ENCODE peak calls at places on chromosomes 2 and 18, in seven cellular contexts. S is HepG2, W is DND-41, N is K562, Y is GM12878, J is fibroblast of lung, P is HCT116. A is an unnamed sample.

GRCh38 chr18:63158012-63158631 is 161.4 kb downstream of the BCL2 start:
- DNase-seq in S (no peak), W (no peak), N (no peak), Y (no peak), J (no peak), P (no peak), A (no peak)

GRCh38 chr2:101518470-101519172 is 43.7 kb upstream of the RFX8 start:
- DNase-seq in S (peak), W (no peak), N (peak), Y (no peak), J (peak), P (peak), A (peak)

GRCh38 chr2:229296016-229296415 is 24.9 kb upstream of the PID1 start:
- DNase-seq in S (no peak), W (no peak), N (no peak), Y (no peak), J (peak), P (no peak), A (no peak)

GRCh38 chr2:181861379-181861778 is 30.2 kb upstream of the ITPRID2 start:
- DNase-seq in S (no peak), W (no peak), N (no peak), Y (no peak), J (no peak), P (no peak), A (no peak)

GRCh38 chr18:4130734-4131719 is 324.1 kb downstream of the DLGAP1 start:
- DNase-seq in S (no peak), W (no peak), N (no peak), Y (no peak), J (no peak), P (no peak), A (no peak)

GRCh38 chr18:80253871-80254492 is 6.7 kb upstream of the PARD6G start:
- DNase-seq in S (no peak), W (peak), N (peak), Y (no peak), J (no peak), P (peak), A (peak)

GRCh38 chr2:201440182-201440581 is 11.1 kb downstream of the TRAK2 start:
- DNase-seq in S (peak), W (no peak), N (peak), Y (no peak), J (no peak), P (peak), A (peak)

GRCh38 chr2:34646901-34647300 is 1047.8 kb upstream of the FAM98A start:
- DNase-seq in S (no peak), W (no peak), N (no peak), Y (no peak), J (no peak), P (no peak), A (no peak)

GRCh38 chr18:46574740-46575108 is 82.3 kb downstream of the LOXHD1 start:
- DNase-seq in S (no peak), W (no peak), N (no peak), Y (no peak), J (no peak), P (no peak), A (no peak)

GRCh38 chr2:69685321-69686048 is 41.9 kb upstream of the AAK1 start:
- DNase-seq in S (peak), W (no peak), N (no peak), Y (no peak), J (peak), P (no peak), A (peak)

GRCh38 chr2:222054813-222055212 is 244.0 kb downstream of the PAX3 start:
- DNase-seq in S (no peak), W (no peak), N (no peak), Y (no peak), J (no peak), P (no peak), A (no peak)

GRCh38 chr2:222052934-222053367 is 245.8 kb downstream of the PAX3 start:
- DNase-seq in S (no peak), W (no peak), N (no peak), Y (no peak), J (no peak), P (peak), A (no peak)

GRCh38 chr2:222057249-222058073 is 241.3 kb downstream of the PAX3 start:
- DNase-seq in S (no peak), W (no peak), N (peak), Y (no peak), J (peak), P (no peak), A (no peak)

GRCh38 chr2:222058830-222059229 is 240.0 kb downstream of the PAX3 start:
- DNase-seq in S (no peak), W (no peak), N (no peak), Y (no peak), J (no peak), P (no peak), A (no peak)

GRCh38 chr2:222055328-222055727 is 243.5 kb downstream of the PAX3 start:
- DNase-seq in S (no peak), W (no peak), N (no peak), Y (no peak), J (no peak), P (no peak), A (no peak)
- TF ChIP-seq EZH2 in S (no peak), W (no peak), N (no peak), Y (no peak), J (no peak), P (no peak), A (no peak)

GRCh38 chr2:41829011-41829500 is 218.8 kb upstream of the PKDCC start:
- DNase-seq in S (no peak), W (no peak), N (no peak), Y (no peak), J (no peak), P (no peak), A (no peak)
- H3K4me2 ChIP-seq in S (peak), W (no peak), N (no peak), Y (no peak), J (no peak), P (no peak), A (no peak)

GRCh38 chr2:171323971-171324528 is 109.7 kb downstream of the METTL8 start:
- DNase-seq in S (peak), W (no peak), N (no peak), Y (no peak), J (no peak), P (no peak), A (no peak)
- H2AFZ ChIP-seq in S (no peak), W (no peak), N (no peak), Y (no peak), J (no peak), P (no peak), A (no peak)

GRCh38 chr18:58615150-58616132 is 13.4 kb downstream of the ALPK2 start:
- DNase-seq in S (no peak), W (no peak), N (no peak), Y (peak), J (no peak), P (no peak), A (no peak)
- TF ChIP-seq EZH2 in S (no peak), W (no peak), N (no peak), Y (no peak), J (no peak), P (no peak), A (no peak)

GRCh38 chr2:45822272-45822630 is 170.8 kb downstream of the PRKCE start:
- DNase-seq in S (no peak), W (no peak), N (no peak), Y (no peak), J (no peak), P (no peak), A (peak)
- H3K4me2 ChIP-seq in S (peak), W (no peak), N (no peak), Y (no peak), J (no peak), P (peak), A (peak)

DNA sequence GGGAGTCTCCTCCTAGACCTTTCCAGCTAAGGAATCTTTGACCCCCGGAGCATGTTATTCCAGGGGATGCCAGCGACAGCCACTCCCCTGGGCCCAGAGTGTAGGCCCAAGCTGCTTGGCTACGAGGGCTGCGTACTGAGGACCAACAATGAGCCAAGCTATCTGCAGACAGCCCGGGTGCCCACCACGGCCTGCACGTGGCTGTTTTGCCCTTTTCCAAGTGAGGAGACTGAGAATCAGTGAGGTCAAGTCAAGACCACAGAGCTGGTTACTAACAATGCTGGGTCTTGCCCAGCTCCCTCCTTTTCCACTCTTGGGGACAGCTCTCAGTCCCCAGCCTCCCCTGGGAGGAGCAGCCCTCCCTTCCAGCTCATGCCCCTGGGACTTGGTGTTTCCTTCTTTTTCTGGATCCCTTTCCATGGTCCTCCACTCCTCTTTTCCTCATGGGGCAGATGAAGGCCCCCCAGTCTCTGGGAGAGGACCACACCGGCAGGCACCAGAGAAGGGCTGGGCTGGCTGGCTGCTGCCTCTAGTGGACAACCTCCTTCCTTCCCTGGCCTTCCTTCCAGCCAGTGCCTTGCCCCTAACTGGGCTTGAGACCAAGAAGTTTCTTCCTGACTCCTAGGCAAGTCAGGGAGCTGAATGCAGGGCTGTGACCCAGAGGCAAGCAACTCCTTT is 550 bp upstream of the MALL start:
- DNase-seq in S (no peak), W (no peak), N (no peak), Y (no peak), J (peak), P (peak), A (peak)
- H2AFZ ChIP-seq in S (no peak), W (no peak), N (no peak), Y (no peak), J (peak), P (no peak), A (peak)

DNA sequence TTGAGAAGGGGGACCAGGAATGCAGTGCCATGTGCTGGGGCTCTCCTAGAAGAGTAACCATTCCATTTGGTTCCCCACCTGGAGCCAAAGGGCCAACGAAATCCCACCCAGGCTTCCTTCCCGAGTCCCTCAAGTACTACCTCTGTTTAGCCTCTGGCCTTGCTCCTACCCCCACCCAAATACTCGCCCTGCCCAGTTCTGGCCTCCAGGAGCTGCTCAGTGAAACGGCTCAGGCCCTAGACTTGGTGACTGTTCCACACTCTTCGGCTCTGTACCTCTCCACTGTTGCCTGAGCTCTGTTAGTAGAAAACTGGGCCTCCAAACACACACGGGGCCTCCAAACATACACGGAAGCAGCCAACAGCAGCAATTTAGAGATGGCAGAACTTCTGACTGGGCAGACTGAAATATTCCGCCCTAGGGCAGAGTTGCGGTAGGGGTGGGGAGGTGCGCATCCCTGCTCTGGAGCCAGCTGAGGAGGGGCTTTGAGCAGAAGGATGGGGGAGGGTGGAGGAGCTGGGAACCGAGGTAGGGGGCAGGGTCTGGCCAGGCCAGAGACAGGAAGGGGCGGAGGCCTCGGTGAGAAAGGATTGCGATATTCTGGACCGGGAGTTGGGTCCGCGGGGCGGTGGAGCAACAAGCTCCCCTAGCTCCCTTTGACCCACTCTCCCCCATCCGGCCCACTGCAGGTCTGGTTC is 4.3 kb downstream of the OTX1 start:
- DNase-seq in S (no peak), W (no peak), N (no peak), Y (no peak), J (no peak), P (no peak), A (no peak)
- TF ChIP-seq EZH2 in S (no peak), W (no peak), N (no peak), Y (no peak), J (no peak), P (no peak), A (peak)

GRCh38 chr18:22563098-22563707 is 145.5 kb upstream of the CTAGE1 start:
- DNase-seq in S (peak), W (peak), N (peak), Y (peak), J (peak), P (peak), A (peak)
- H3K4me2 ChIP-seq in S (no peak), W (no peak), N (no peak), Y (no peak), J (peak), P (peak), A (peak)

DNA sequence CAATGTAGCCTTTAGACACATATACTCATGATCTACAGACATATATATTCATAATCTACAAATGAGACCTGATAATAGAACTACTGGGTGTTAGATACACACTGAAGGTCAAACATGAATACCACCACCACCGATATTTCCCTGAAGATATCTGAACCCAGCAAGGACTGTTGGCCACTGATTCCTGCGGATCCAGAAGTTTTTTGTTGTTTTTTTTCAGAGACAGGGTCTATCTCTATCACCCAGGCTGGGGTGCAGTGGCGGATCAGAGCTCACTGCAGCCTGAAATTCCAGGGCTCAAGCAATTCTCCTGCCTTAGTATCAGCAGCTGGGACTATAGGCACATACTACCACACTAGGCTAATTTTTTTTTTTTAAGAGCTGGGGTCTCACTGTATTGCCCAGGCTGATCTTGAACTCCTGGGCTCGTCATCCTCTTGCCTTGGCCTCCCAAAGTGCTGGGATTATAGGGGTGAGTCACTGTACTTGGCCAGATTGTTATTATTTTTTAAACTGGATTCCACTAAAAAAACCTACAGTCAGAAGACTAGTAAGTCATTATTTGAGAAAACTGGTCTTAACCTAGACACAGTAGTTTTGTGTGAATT is 1.8 kb downstream of the METTL5 start:
- DNase-seq in S (no peak), W (no peak), N (no peak), Y (no peak), J (no peak), P (no peak), A (no peak)
- H2AFZ ChIP-seq in S (no peak), W (no peak), N (no peak), Y (no peak), J (no peak), P (no peak), A (no peak)